ENCODE peak calls at places on chromosomes 1 and 21, in six cellular contexts. G, I, L, B, J and X are unnamed samples.

GRCh38 chr1:168202941-168203654 is 22.7 kb upstream of the SFT2D2 start:
- DNase-seq in J (no peak), I (no peak), G (no peak), B (no peak), L (no peak), X (no peak)

GRCh38 chr1:82932727-82933126 is 1066.2 kb downstream of the TTLL7 start:
- DNase-seq in J (no peak), I (no peak), B (no peak), G (no peak), L (no peak), X (no peak)

GRCh38 chr1:7784492-7785071 is 491 bp downstream of the PER3 start:
- DNase-seq in J (peak; percentile 5), L (no peak), G (no peak), B (no peak), I (no peak), X (no peak)

GRCh38 chr1:51956528-51957509 is 33.7 kb downstream of the RAB3B start:
- DNase-seq in B (no peak), L (no peak), G (no peak), J (no peak), I (no peak), X (no peak)

GRCh38 chr1:78340006-78340405 is 150.8 kb upstream of the PTGFR start:
- DNase-seq in G (peak; percentile 42), J (no peak), B (no peak), I (no peak), L (no peak), X (no peak)

GRCh38 chr1:202283991-202284390 is 57.7 kb downstream of the UBE2T start:
- DNase-seq in G (peak; percentile 59), L (no peak), I (no peak), J (no peak), B (no peak), X (no peak)

GRCh38 chr1:208153386-208153785 is 90.8 kb downstream of the PLXNA2 start:
- DNase-seq in B (no peak), I (no peak), J (no peak), L (no peak), G (no peak), X (no peak)

GRCh38 chr21:33232640-33233039 is 2.9 kb downstream of the IFNAR2 start:
- DNase-seq in J (no peak), L (no peak), B (no peak), I (no peak), G (no peak), X (no peak)

GRCh38 chr1:238980053-238980452 is 406.3 kb upstream of the CHRM3 start:
- DNase-seq in G (no peak), I (no peak), J (no peak), B (no peak), L (no peak), X (no peak)

GRCh38 chr21:18877932-18878331 is 474.3 kb upstream of the TMPRSS15 start:
- DNase-seq in J (no peak), L (no peak), I (no peak), G (no peak), B (no peak), X (no peak)

GRCh38 chr21:18840239-18840638 is 436.7 kb upstream of the TMPRSS15 start:
- DNase-seq in L (no peak), B (no peak), G (no peak), J (no peak), I (peak; percentile 1), X (no peak)

GRCh38 chr1:184025242-184025675 is 12.3 kb downstream of the COLGALT2 start:
- DNase-seq in G (no peak), L (no peak), J (no peak), I (no peak), B (no peak), X (no peak)

GRCh38 chr1:108811611-108812010 is 45.3 kb downstream of the AKNAD1 start:
- DNase-seq in G (no peak), L (no peak), J (no peak), I (no peak), B (no peak), X (no peak)

GRCh38 chr21:14922980-14923379 is 141.8 kb downstream of the NRIP1 start:
- DNase-seq in I (no peak), J (no peak), G (no peak), L (no peak), B (no peak), X (no peak)

GRCh38 chr1:111789666-111790316 is 34.1 kb downstream of the DDX20 start:
- DNase-seq in J (no peak), I (no peak), L (no peak), B (no peak), G (no peak), X (no peak)

GRCh38 chr1:39154553-39155361 is 49.7 kb upstream of the MACF1 start:
- DNase-seq in G (no peak), L (no peak), J (no peak), I (no peak), B (no peak), X (no peak)

GRCh38 chr1:230158422-230159291 is 91.6 kb downstream of the GALNT2 start:
- DNase-seq in B (no peak), J (no peak), L (no peak), I (no peak), G (no peak), X (no peak)

GRCh38 chr1:82565146-82565545 is 764.4 kb downstream of the ADGRL2 start:
- DNase-seq in B (no peak), G (peak; percentile 52), L (no peak), J (no peak), I (no peak), X (no peak)

GRCh38 chr1:245856944-245857531 is 650.0 kb downstream of the SMYD3 start:
- DNase-seq in B (no peak), J (no peak), L (no peak), I (no peak), G (no peak), X (no peak)

GRCh38 chr21:36321325-36322082 is 1.5 kb downstream of the MORC3 start:
- DNase-seq in J (no peak), I (peak; percentile 63), G (no peak), B (no peak), L (no peak), X (peak; percentile 20)

GRCh38 chr1:239786464-239786863 is 305.2 kb upstream of the FMN2 start:
- DNase-seq in G (no peak), B (no peak), L (no peak), J (no peak), I (no peak), X (no peak)

GRCh38 chr1:234863596-234863995 is 253.6 kb upstream of the IRF2BP2 start:
- DNase-seq in G (peak; percentile 25), I (no peak), J (no peak), B (no peak), L (no peak), X (no peak)

GRCh38 chr1:218711021-218711420 is 365.9 kb downstream of the TGFB2 start:
- DNase-seq in I (no peak), B (no peak), J (no peak), L (no peak), G (no peak), X (no peak)

GRCh38 chr1:225825078-225825477 is 15.2 kb downstream of the EPHX1 start:
- DNase-seq in G (no peak), J (no peak), L (no peak), B (no peak), I (no peak), X (no peak)

GRCh38 chr1:2530501-2531361 is 668 bp upstream of the HES5 start:
- DNase-seq in G (no peak), B (no peak), L (no peak), J (no peak), I (peak; percentile 65), X (no peak)

GRCh38 chr1:237166593-237167077 is 124.7 kb downstream of the RYR2 start:
- DNase-seq in G (no peak), I (no peak), B (no peak), J (no peak), L (no peak), X (no peak)

GRCh38 chr1:33716976-33717688 is 146.7 kb upstream of the HMGB4 start:
- DNase-seq in G (no peak), J (no peak), B (no peak), L (no peak), I (no peak), X (no peak)

GRCh38 chr1:228978486-228979324 is 243.4 kb downstream of the RHOU start:
- DNase-seq in L (no peak), J (no peak), G (no peak), I (peak; percentile 33), B (no peak), X (no peak)

GRCh38 chr1:114821978-114822377 is 32.7 kb upstream of the SYCP1 start:
- DNase-seq in L (no peak), I (no peak), B (no peak), G (no peak), J (no peak), X (no peak)

GRCh38 chr1:91345395-91346005 is 59.1 kb downstream of the HFM1 start:
- DNase-seq in B (no peak), I (no peak), G (no peak), L (no peak), J (no peak), X (no peak)

GRCh38 chr1:44035726-44036408 is 4.6 kb upstream of the SLC6A9 start:
- DNase-seq in B (no peak), I (peak; percentile 64), G (no peak), L (peak; percentile 8), J (no peak), X (no peak)

GRCh38 chr1:206800411-206800810 is 28.1 kb upstream of the IL10 start:
- DNase-seq in J (no peak), G (no peak), L (no peak), I (no peak), B (no peak), X (no peak)

GRCh38 chr1:37277366-37277765 is 197.0 kb upstream of the ZC3H12A start:
- DNase-seq in J (no peak), I (no peak), G (no peak), B (no peak), L (no peak), X (no peak)

GRCh38 chr1:212858461-212859265 is 588 bp downstream of the FLVCR1 start:
- DNase-seq in I (no peak), B (peak; percentile 10), G (no peak), L (peak; percentile 63), J (peak; percentile 2), X (peak; percentile 1)

GRCh38 chr1:98103617-98104284 is 182.9 kb upstream of the DPYD start:
- DNase-seq in I (no peak), B (no peak), J (no peak), G (no peak), L (no peak), X (no peak)